ENCODE peak calls at places on chromosomes 7 and 10, in seven cellular contexts. C is small intestine, U is cardiac fibroblast, S is foreskin fibroblast, M is BJ, P is osteoblast, I is SJSA1. V is an unnamed sample.

GRCh38 chr7:35701287-35701686 is 6.4 kb upstream of the HERPUD2 start:
- DNase-seq in C (no peak), U (no peak), S (no peak), M (no peak), P (no peak), I (no peak), V (no peak)

GRCh38 chr10:17473228-17473950 is 19.0 kb upstream of the ST8SIA6 start:
- DNase-seq in C (no peak), U (no peak), S (no peak), M (no peak), P (no peak), I (no peak), V (no peak)

GRCh38 chr10:86061301-86061873 is 305.2 kb downstream of the GRID1 start:
- DNase-seq in C (no peak), U (no peak), S (no peak), M (no peak), P (no peak), I (no peak), V (no peak)

GRCh38 chr10:109156396-109156795 is 766.9 kb downstream of the XPNPEP1 start:
- DNase-seq in C (no peak), U (no peak), S (no peak), M (no peak), P (no peak), I (no peak), V (no peak)

GRCh38 chr7:2566890-2567662 is 8.3 kb downstream of the IQCE start:
- DNase-seq in C (peak), U (no peak), S (peak), M (no peak), P (no peak), I (no peak), V (peak)

GRCh38 chr7:128921866-128922440 is 11.4 kb upstream of the KCP start:
- DNase-seq in C (no peak), U (no peak), S (no peak), M (no peak), P (peak), I (no peak), V (no peak)

GRCh38 chr10:60878224-60878623 is 65.8 kb downstream of the RHOBTB1 start:
- DNase-seq in C (no peak), U (no peak), S (peak), M (no peak), P (no peak), I (no peak), V (no peak)

GRCh38 chr7:98354511-98355249 is 46.2 kb downstream of the BAIAP2L1 start:
- DNase-seq in C (peak), U (peak), S (peak), M (no peak), P (peak), I (peak), V (no peak)

GRCh38 chr10:8639601-8640000 is 585.1 kb downstream of the GATA3 start:
- DNase-seq in C (no peak), U (no peak), S (no peak), M (no peak), P (no peak), I (no peak), V (no peak)

GRCh38 chr7:1513657-1514095 is 9.5 kb upstream of the INTS1 start:
- DNase-seq in C (no peak), U (peak), S (no peak), M (no peak), P (peak), I (no peak), V (peak)

GRCh38 chr10:85124592-85124991 is 796.2 kb downstream of the CCSER2 start:
- DNase-seq in C (no peak), U (no peak), S (no peak), M (no peak), P (no peak), I (no peak), V (peak)

GRCh38 chr7:128174391-128174790 is 66.7 kb upstream of the LEP start:
- DNase-seq in C (no peak), U (no peak), S (no peak), M (no peak), P (no peak), I (peak), V (no peak)

GRCh38 chr10:619710-620109 is 69.8 kb downstream of the DIP2C start:
- DNase-seq in C (no peak), U (no peak), S (no peak), M (no peak), P (no peak), I (no peak), V (no peak)

GRCh38 chr7:132092106-132092505 is 484.2 kb downstream of the PLXNA4 start:
- DNase-seq in C (no peak), U (no peak), S (no peak), M (no peak), P (no peak), I (no peak), V (no peak)

GRCh38 chr10:100338434-100339036 is 8.5 kb upstream of the SCD start:
- DNase-seq in C (peak), U (peak), S (peak), M (no peak), P (peak), I (peak), V (peak)

GRCh38 chr7:42746226-42746625 is 165.6 kb downstream of the C7orf25 start:
- DNase-seq in C (no peak), U (peak), S (no peak), M (no peak), P (no peak), I (no peak), V (no peak)

GRCh38 chr10:113982745-113983144 is 60.9 kb upstream of the ADRB1 start:
- DNase-seq in C (no peak), U (no peak), S (no peak), M (no peak), P (no peak), I (no peak), V (no peak)

GRCh38 chr10:114245128-114245791 is 6.2 kb downstream of the VWA2 start:
- DNase-seq in C (peak), U (no peak), S (no peak), M (no peak), P (no peak), I (no peak), V (no peak)

GRCh38 chr7:34837826-34838225 is 179.8 kb downstream of the NPSR1 start:
- DNase-seq in C (no peak), U (peak), S (no peak), M (no peak), P (no peak), I (no peak), V (no peak)

GRCh38 chr7:41336981-41337380 is 365.9 kb downstream of the INHBA start:
- DNase-seq in C (no peak), U (no peak), S (peak), M (no peak), P (no peak), I (no peak), V (no peak)
- H3K4me3 ChIP-seq in C (no peak), U (no peak), S (no peak), M (no peak), P (no peak), I (no peak), V (no peak)

GRCh38 chr10:119516381-119517234 is 25.9 kb downstream of the RGS10 start:
- DNase-seq in C (peak), U (peak), S (no peak), M (no peak), P (no peak), I (no peak), V (no peak)
- H3K4me3 ChIP-seq in C (no peak), U (no peak), S (no peak), M (no peak), P (no peak), I (no peak), V (no peak)

DNA sequence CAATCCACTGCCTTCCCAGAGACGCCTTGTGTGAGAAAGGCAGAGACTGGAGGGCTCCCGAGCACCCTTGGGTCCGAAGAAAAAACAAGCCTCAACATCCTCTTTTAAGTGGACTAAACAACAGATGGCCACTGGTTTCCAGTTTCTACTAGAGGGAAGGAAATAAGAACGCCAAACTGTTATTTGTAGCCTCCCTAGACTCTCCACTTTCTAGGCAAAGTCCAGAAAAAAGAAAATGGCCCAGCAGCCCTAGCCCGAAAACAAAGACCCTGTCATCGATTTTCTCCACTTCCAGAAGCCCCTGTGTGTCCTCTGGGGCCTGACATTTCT is 6.0 kb downstream of the RGS10 start:
- DNase-seq in C (no peak), U (no peak), S (no peak), M (no peak), P (no peak), I (no peak), V (no peak)
- H3K4me3 ChIP-seq in C (no peak), U (no peak), S (no peak), M (no peak), P (no peak), I (no peak), V (peak)

DNA sequence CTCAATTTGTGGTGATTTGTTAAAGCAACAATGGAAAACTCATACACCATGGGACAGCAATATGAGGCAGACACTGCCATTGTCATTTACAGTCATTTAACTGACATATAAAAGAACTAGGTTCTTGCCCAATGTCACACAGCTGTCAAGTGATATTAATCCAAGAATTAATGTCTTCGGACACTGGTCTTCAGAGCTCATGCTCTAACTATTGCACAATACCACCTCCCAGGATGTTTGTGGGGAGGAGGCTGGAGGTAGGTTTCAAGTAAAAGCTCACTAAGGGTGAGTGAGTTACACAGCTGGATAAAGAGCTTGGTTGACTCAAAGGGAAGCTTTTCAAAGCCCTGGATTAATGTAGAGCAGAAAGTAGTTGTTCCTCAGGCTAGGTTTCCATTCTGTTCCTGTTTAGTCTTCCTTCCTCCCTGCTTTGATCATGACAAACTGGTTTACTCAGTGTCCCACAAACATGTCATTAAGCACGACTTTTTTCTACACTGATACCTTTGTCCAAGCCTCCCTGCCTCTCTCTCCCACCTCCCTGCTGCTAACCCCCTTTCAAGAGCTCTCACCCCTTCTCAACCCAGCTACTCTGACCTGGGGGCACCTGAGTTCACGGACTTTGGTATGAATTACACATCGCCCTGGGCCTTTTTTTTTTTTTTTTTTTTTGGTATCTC is 995 bp upstream of the EXOC6 start:
- DNase-seq in C (peak), U (peak), S (peak), M (no peak), P (no peak), I (no peak), V (no peak)
- H3K4me3 ChIP-seq in C (no peak), U (no peak), S (no peak), M (no peak), P (peak), I (no peak), V (peak)

GRCh38 chr7:66198956-66199355 is 6.2 kb upstream of the TPST1 start:
- DNase-seq in C (no peak), U (no peak), S (no peak), M (no peak), P (no peak), I (no peak), V (peak)

GRCh38 chr7:66205736-66206080 is 574 bp downstream of the TPST1 start:
- DNase-seq in C (no peak), U (no peak), S (peak), M (no peak), P (no peak), I (no peak), V (no peak)

GRCh38 chr7:66204822-66205735 is at the start of gene TPST1:
- DNase-seq in C (peak), U (peak), S (peak), M (peak), P (peak), I (peak), V (peak)

GRCh38 chr7:66198461-66198860 is 6.7 kb upstream of the TPST1 start:
- DNase-seq in C (no peak), U (no peak), S (no peak), M (no peak), P (no peak), I (no peak), V (no peak)

GRCh38 chr7:66202380-66202779 is 2.8 kb upstream of the TPST1 start:
- DNase-seq in C (no peak), U (no peak), S (no peak), M (no peak), P (no peak), I (no peak), V (no peak)
- H3K4me3 ChIP-seq in C (no peak), U (no peak), S (no peak), M (no peak), P (no peak), I (no peak), V (no peak)

DNA sequence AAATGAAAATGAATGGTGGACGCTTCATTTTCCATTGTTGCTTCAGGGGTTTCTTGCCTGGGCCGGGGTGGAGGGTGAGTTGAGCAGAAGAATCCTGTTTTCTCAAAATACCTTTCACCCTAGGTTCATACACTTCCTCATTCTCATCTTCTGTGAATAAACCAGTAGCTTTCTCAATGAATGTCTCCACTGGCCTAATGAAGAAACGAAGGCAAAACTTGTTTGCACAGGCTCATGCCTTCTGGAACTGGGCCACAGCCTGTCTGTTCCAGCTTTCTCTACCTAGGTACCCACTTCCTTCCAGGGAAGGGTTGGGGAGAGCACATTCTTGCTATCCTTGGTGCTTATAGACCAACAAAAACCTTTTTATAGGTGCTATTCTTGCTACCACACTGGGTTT is 21.3 kb downstream of the STMP1 start:
- DNase-seq in C (no peak), U (no peak), S (no peak), M (no peak), P (no peak), I (no peak), V (no peak)
- H3K4me3 ChIP-seq in C (no peak), U (no peak), S (no peak), M (no peak), P (no peak), I (no peak), V (no peak)

GRCh38 chr7:155962191-155962967 is 150.1 kb upstream of the SHH start:
- DNase-seq in C (peak), U (peak), S (no peak), M (no peak), P (peak), I (peak), V (no peak)
- H3K4me3 ChIP-seq in C (peak), U (no peak), S (no peak), M (no peak), P (no peak), I (peak), V (no peak)

GRCh38 chr7:134891262-134892001 is 94.9 kb upstream of the AGBL3 start:
- DNase-seq in C (no peak), U (peak), S (peak), M (peak), P (peak), I (peak), V (peak)
- H3K4me3 ChIP-seq in C (no peak), U (peak), S (peak), M (peak), P (peak), I (peak), V (peak)